ENCODE peak calls at places on chromosomes 4 and X, in five cellular contexts. One of them, this sample, is unnamed.

GRCh38 chr4:7261174-7261573 is 68.8 kb downstream of the SORCS2 start:
- DNase-seq in HCT116: no peak
- DNase-seq in GM12878: no peak
- DNase-seq in K562: no peak
- DNase-seq in HepG2: no peak
- DNase-seq in this sample: no peak

GRCh38 chr4:70651864-70652506 is 14.3 kb downstream of the JCHAIN start:
- DNase-seq in GM12878: no peak
- DNase-seq in K562: peak
- DNase-seq in HepG2: peak
- DNase-seq in HCT116: peak
- DNase-seq in this sample: peak

GRCh38 chr4:42454755-42455154 is 57.5 kb downstream of the SHISA3 start:
- DNase-seq in HepG2: no peak
- DNase-seq in HCT116: no peak
- DNase-seq in K562: no peak
- DNase-seq in GM12878: no peak
- DNase-seq in this sample: no peak

GRCh38 chrX:129655547-129656248 is 942 bp upstream of the APLN start:
- DNase-seq in HepG2: no peak
- DNase-seq in HCT116: no peak
- DNase-seq in GM12878: no peak
- DNase-seq in K562: peak
- DNase-seq in this sample: no peak

GRCh38 chr4:158065603-158066002 is 107.2 kb downstream of the GASK1B start:
- DNase-seq in GM12878: no peak
- DNase-seq in HCT116: no peak
- DNase-seq in HepG2: no peak
- DNase-seq in K562: no peak
- DNase-seq in this sample: no peak

GRCh38 chr4:160848901-160849735 is 1314.7 kb downstream of the FSTL5 start:
- DNase-seq in K562: no peak
- DNase-seq in HCT116: no peak
- DNase-seq in GM12878: no peak
- DNase-seq in HepG2: no peak
- DNase-seq in this sample: no peak

GRCh38 chrX:31661280-31661679 is 589.4 kb upstream of the FTHL17 start:
- DNase-seq in GM12878: no peak
- DNase-seq in HepG2: no peak
- DNase-seq in K562: no peak
- DNase-seq in HCT116: no peak
- DNase-seq in this sample: no peak

GRCh38 chr4:174764105-174764729 is 64.8 kb downstream of the GLRA3 start:
- DNase-seq in HepG2: peak
- DNase-seq in GM12878: no peak
- DNase-seq in HCT116: peak
- DNase-seq in K562: peak
- DNase-seq in this sample: no peak

GRCh38 chrX:140712413-140713173 is 3.0 kb downstream of the LINC00632 start:
- DNase-seq in GM12878: no peak
- DNase-seq in HepG2: no peak
- DNase-seq in K562: no peak
- DNase-seq in HCT116: no peak
- DNase-seq in this sample: peak

GRCh38 chr4:123547167-123547817 is 150.7 kb downstream of the SPRY1 start:
- DNase-seq in HCT116: no peak
- DNase-seq in K562: peak
- DNase-seq in HepG2: no peak
- DNase-seq in GM12878: no peak
- DNase-seq in this sample: peak

GRCh38 chr4:150140774-150141400 is 62.6 kb downstream of the DCLK2 start:
- DNase-seq in GM12878: no peak
- DNase-seq in HepG2: no peak
- DNase-seq in HCT116: no peak
- DNase-seq in K562: no peak
- DNase-seq in this sample: no peak
- TF ChIP-seq SRF in GM12878: no peak
- TF ChIP-seq SRF in HepG2: no peak
- TF ChIP-seq SRF in HCT116: no peak
- TF ChIP-seq SRF in K562: no peak
- TF ChIP-seq SRF in this sample: no peak

GRCh38 chr4:130591091-130591490 is 1495.1 kb downstream of the C4orf33 start:
- DNase-seq in GM12878: no peak
- DNase-seq in HCT116: no peak
- DNase-seq in K562: no peak
- DNase-seq in HepG2: no peak
- DNase-seq in this sample: no peak
- TF ChIP-seq JUND in GM12878: no peak
- TF ChIP-seq JUND in HCT116: no peak
- TF ChIP-seq JUND in K562: no peak
- TF ChIP-seq JUND in HepG2: no peak
- TF ChIP-seq JUND in this sample: no peak

DNA sequence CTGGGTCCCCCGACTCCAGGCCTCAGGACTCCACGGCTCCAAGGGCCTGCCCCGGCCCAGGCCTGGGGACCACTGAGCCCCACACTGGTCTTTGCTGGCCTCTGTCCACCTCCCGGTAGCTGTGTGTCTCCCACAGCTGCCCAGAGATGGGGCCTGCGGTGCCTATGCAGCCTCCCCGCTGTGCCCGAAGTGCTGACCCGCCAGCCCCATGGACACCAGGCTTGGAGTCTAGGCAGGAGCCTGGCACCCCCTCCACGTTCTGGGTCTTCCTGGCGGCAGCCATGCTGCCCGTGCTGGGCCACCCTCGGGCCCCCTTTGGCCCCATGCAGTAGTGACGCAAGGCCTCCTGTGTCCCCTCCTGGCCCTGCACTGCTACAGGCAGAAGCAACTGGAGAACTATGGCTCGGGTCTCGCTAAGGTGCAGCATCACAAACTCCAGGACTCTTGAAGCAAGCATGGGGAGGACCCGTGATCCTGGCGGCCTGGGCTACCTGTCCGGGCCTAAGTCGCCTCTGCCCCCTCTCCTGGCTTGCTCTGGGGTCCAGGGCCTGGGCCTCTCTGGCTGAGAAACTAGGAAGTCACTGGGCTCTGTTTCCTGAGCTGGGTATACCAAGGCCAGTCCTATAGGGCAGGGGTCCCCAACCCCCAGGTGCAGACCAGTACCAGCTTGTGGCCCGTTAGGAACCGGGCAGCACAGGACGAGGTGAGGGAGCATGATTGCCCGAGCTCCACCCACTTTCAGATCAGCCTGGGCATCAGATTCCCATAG is 878 bp downstream of the MYL5 start:
- DNase-seq in HCT116: no peak
- DNase-seq in HepG2: no peak
- DNase-seq in K562: no peak
- DNase-seq in GM12878: no peak
- DNase-seq in this sample: no peak
- TF ChIP-seq SRF in HCT116: no peak
- TF ChIP-seq SRF in HepG2: no peak
- TF ChIP-seq SRF in K562: no peak
- TF ChIP-seq SRF in GM12878: no peak
- TF ChIP-seq SRF in this sample: no peak

GRCh38 chr4:105457997-105458396 is 15.9 kb downstream of the PPA2 start:
- DNase-seq in GM12878: no peak
- DNase-seq in HCT116: no peak
- DNase-seq in HepG2: no peak
- DNase-seq in K562: no peak
- DNase-seq in this sample: no peak
- TF ChIP-seq JUND in GM12878: no peak
- TF ChIP-seq JUND in HCT116: no peak
- TF ChIP-seq JUND in HepG2: no peak
- TF ChIP-seq JUND in K562: no peak
- TF ChIP-seq JUND in this sample: no peak

This sample was measured in H1.